ENCODE peak calls at places on chromosomes 7 and 10, in five cellular contexts. W, Q, A, D and P are unnamed samples.

GRCh38 chr7:134814730-134815364 is 35.4 kb downstream of the CALD1 start:
- DNase-seq in A (no peak), Q (no peak), W (no peak), D (no peak), P (no peak)

GRCh38 chr10:45151467-45152214 is 150.9 kb downstream of the ZNF22 start:
- DNase-seq in A (no peak), Q (no peak), D (no peak), W (no peak), P (no peak)

GRCh38 chr10:90414926-90415325 is 442.9 kb downstream of the HTR7 start:
- DNase-seq in D (no peak), Q (no peak), W (no peak), A (no peak), P (peak)

GRCh38 chr10:46319383-46319782 is 32.6 kb downstream of the ANTXRL start:
- DNase-seq in D (no peak), A (no peak), W (no peak), Q (no peak), P (no peak)

GRCh38 chr7:17031903-17032551 is 150.2 kb upstream of the AGR3 start:
- DNase-seq in Q (no peak), D (no peak), W (no peak), A (no peak), P (no peak)

GRCh38 chr10:132588301-132589013 is 50.9 kb downstream of the INPP5A start:
- DNase-seq in W (no peak), D (no peak), A (no peak), Q (peak), P (peak)

GRCh38 chr7:11458736-11459483 is 373.1 kb downstream of the THSD7A start:
- DNase-seq in A (no peak), D (peak), W (no peak), Q (no peak), P (peak)

GRCh38 chr10:73017955-73018480 is 63.4 kb upstream of the PLA2G12B start:
- DNase-seq in A (no peak), W (peak), Q (no peak), D (no peak), P (peak)

GRCh38 chr10:76946268-76946667 is 691.3 kb downstream of the KCNMA1 start:
- DNase-seq in W (no peak), Q (no peak), D (peak), A (no peak), P (peak)

GRCh38 chr10:10869592-10869991 is 148.1 kb upstream of the CELF2 start:
- DNase-seq in W (no peak), D (peak), A (no peak), Q (no peak), P (no peak)

GRCh38 chr10:106711313-106711906 is 453.1 kb downstream of the SORCS1 start:
- DNase-seq in Q (peak), D (no peak), W (no peak), A (no peak), P (no peak)

GRCh38 chr7:123494193-123494796 is 40.1 kb downstream of the IQUB start:
- DNase-seq in D (peak), A (no peak), W (no peak), Q (peak), P (peak)

GRCh38 chr7:26860361-26860760 is 4.0 kb downstream of the SKAP2 start:
- DNase-seq in D (no peak), A (no peak), Q (peak), W (no peak), P (peak)

GRCh38 chr7:97094531-97094930 is 23.0 kb upstream of the SDHAF3 start:
- DNase-seq in W (no peak), D (no peak), Q (no peak), A (no peak), P (no peak)

GRCh38 chr7:137820677-137821420 is 25.9 kb downstream of the DGKI start:
- DNase-seq in W (peak), A (no peak), D (peak), Q (peak), P (peak)

GRCh38 chr10:36808625-36809362 is 316.6 kb upstream of the ANKRD30A start:
- DNase-seq in W (no peak), D (peak), Q (no peak), A (no peak), P (no peak)

GRCh38 chr10:52283174-52283573 is 30.9 kb upstream of the DKK1 start:
- DNase-seq in W (no peak), Q (no peak), D (peak), A (no peak), P (no peak)

GRCh38 chr10:47303866-47304265 is 3.9 kb downstream of the GDF10 start:
- DNase-seq in A (no peak), W (no peak), D (no peak), Q (no peak), P (no peak)

GRCh38 chr10:71718165-71718678 is 1.4 kb downstream of the C10orf105 start:
- DNase-seq in D (no peak), A (no peak), Q (no peak), W (no peak), P (no peak)

GRCh38 chr10:28545967-28546644 is 13.2 kb downstream of the WAC start:
- DNase-seq in A (no peak), D (no peak), W (no peak), Q (no peak), P (no peak)

GRCh38 chr7:80098795-80099194 is 35.8 kb upstream of the GNAI1 start:
- DNase-seq in A (no peak), D (no peak), W (no peak), Q (no peak), P (no peak)

GRCh38 chr10:133324857-133325260 is 11.8 kb downstream of the CALY start:
- DNase-seq in W (no peak), D (no peak), A (peak), Q (no peak), P (no peak)

GRCh38 chr10:12513775-12514663 is 164.7 kb downstream of the CAMK1D start:
- DNase-seq in D (peak), W (peak), A (no peak), Q (peak), P (peak)

GRCh38 chr7:90736968-90737939 is 141.1 kb downstream of the CDK14 start:
- DNase-seq in Q (no peak), W (no peak), A (no peak), D (no peak), P (no peak)

GRCh38 chr7:42217548-42217947 is 19.5 kb downstream of the GLI3 start:
- DNase-seq in Q (no peak), W (no peak), A (no peak), D (no peak), P (no peak)

GRCh38 chr10:5356479-5356763 is 8.3 kb upstream of the UCN3 start:
- DNase-seq in A (no peak), W (no peak), D (no peak), Q (no peak), P (no peak)

DNA sequence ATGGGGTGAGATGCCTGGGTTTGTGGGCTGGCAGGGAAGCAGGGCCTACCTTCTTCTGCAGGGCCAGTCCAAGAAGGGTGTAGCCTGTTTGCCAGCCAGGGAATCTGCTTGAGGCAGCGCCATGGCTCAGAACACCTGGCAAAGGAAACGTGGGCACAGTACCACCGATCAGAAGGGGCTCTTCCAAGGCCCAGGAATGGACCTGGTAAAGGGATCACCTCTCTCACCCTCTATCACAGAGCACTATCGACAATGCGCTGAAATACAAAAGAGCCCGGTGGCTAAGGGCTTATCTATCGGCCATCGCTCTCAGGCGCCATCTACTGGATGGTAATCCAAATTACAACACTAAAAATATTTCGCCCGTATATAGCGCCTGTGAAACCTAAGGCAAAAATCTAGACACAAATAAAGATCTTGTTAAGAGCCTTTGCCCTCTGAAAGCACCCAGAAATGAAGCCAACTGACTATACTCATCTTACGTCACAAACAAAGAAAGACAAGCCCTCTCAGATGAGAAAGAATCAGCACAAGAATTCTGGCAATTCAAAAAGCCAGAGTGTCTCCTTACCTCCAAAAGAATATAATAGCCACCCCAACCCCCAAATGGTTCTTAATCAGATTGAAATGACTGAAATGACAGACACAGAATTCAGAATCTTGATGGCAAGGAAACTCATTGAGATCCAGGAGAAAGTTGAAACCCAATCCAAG is 217.8 kb upstream of the HPS1 start:
- DNase-seq in D (peak), W (no peak), A (no peak), Q (peak), P (peak)
- TF ChIP-seq CTCF in D (peak), W (no peak), A (peak), Q (peak), P (peak)

GRCh38 chr7:127986581-127987461 is 44.4 kb downstream of the LRRC4 start:
- DNase-seq in D (peak), W (no peak), A (no peak), Q (no peak), P (peak)

GRCh38 chr7:127981965-127982364 is 49.3 kb downstream of the LRRC4 start:
- DNase-seq in D (no peak), W (no peak), A (no peak), Q (no peak), P (no peak)

GRCh38 chr7:127979728-127980126 is 51.5 kb downstream of the LRRC4 start:
- DNase-seq in A (no peak), W (no peak), Q (no peak), D (peak), P (no peak)

GRCh38 chr7:127980901-127981300 is 50.3 kb downstream of the LRRC4 start:
- DNase-seq in W (no peak), Q (no peak), D (no peak), A (no peak), P (no peak)

GRCh38 chr7:127983804-127984332 is 47.4 kb downstream of the LRRC4 start:
- DNase-seq in Q (no peak), A (no peak), D (peak), W (no peak), P (peak)
- H3K4me3 ChIP-seq in Q (no peak), A (no peak), D (no peak), W (no peak), P (no peak)

GRCh38 chr7:101245147-101245668 is 327 bp upstream of the FIS1 start:
- DNase-seq in D (no peak), W (no peak), A (no peak), Q (no peak), P (no peak)

GRCh38 chr7:101243786-101244384 is 996 bp downstream of the FIS1 start:
- DNase-seq in W (peak), D (no peak), A (no peak), Q (peak), P (peak)

GRCh38 chr7:101241015-101241363 is 3.4 kb upstream of the CLDN15 start:
- DNase-seq in Q (no peak), D (no peak), A (no peak), W (no peak), P (no peak)

GRCh38 chr7:101248276-101248675 is 3.4 kb upstream of the FIS1 start:
- DNase-seq in A (no peak), D (no peak), W (no peak), Q (no peak), P (no peak)

GRCh38 chr7:101244385-101245146 is at the start of gene FIS1:
- DNase-seq in Q (peak), D (peak), A (peak), W (peak), P (peak)
- TF ChIP-seq CTCF in Q (peak), D (no peak), A (peak), W (peak), P (no peak)

GRCh38 chr7:6269527-6269926 is 2.9 kb downstream of the CYTH3 start:
- DNase-seq in Q (no peak), D (no peak), W (no peak), A (no peak), P (no peak)
- H3K4me3 ChIP-seq in Q (no peak), D (no peak), W (no peak), A (no peak), P (no peak)

GRCh38 chr7:145605963-145606362 is 510.6 kb upstream of the CNTNAP2 start:
- DNase-seq in Q (no peak), W (no peak), A (no peak), D (no peak), P (no peak)
- TF ChIP-seq CTCF in Q (no peak), W (no peak), A (no peak), D (no peak), P (no peak)

DNA sequence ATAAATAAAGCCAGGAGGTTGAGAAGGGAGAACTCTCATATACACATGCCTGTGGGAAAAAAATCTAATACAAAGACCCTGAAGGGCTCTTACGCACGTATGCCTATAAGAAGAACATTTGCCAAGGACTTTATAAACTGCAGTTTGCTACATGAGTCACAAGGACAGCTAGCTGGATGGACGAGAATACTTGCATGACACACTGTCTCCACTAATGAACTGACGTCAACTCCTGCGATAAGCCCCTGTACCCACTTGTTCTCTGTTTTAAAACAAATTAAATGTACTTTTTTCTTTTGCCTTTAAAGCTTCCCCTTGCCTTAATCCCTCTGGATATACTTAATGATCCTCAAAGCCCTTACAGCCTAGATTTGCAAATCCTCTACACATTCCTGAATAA is 374.6 kb upstream of the GHITM start:
- DNase-seq in W (no peak), D (no peak), Q (no peak), A (no peak), P (peak)
- H3K4me3 ChIP-seq in W (no peak), D (no peak), Q (no peak), A (no peak), P (no peak)

DNA sequence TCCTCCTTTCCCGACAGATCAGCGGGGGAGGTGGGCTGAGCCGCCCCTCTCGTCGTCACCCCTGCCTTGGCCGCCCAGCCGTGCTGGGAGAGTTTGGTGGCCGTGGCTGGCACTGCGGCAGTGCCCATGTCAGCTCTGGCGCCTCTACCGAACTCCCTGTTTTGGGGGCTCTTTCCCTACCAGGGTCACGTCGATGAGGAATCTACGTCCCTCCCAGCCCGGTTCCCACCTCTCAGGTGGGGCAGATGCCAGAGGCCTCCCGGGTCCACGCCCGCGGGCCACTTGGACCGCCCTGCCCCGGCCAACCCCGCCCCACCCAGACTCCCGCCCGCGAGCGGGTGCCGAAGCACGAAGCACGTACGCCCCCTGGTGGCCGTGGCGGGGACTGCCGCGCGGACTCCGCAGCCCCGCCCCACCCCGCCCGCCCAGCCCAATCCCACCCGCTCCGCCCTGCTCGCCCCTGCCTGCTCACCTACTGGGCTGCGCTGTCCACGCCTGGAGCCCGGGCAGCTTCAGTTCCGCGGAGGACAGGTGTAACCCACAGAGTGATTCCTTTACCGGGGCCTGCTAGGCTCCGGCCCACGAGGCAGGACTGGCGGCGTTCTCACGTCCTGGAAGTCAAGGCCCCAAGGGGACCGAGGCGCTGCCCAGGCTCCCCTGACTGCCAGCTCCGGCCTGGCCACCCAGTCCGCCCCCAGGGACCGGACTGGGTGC is 127.0 kb downstream of the UBE2H start:
- DNase-seq in W (peak), D (peak), A (peak), Q (peak), P (peak)
- TF ChIP-seq CTCF in W (peak), D (peak), A (peak), Q (peak), P (peak)

DNA sequence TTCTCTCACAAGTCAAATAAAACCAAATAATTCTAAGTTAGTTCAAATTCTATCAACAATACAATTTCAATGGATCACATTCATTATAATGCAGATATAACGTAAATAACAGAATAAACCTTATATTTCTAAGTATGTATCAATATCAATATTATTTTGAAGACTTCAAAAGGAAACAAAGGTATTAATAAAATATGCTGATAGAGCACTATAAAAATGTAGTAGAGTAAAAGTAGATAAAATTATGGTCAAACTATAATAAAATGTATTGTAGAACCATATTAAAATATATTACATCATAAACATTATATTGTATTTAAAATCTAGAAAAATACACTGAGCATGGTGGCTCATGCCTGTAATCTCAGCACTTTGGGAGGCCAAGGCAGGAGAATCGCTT is 23.5 kb upstream of the NRCAM start:
- DNase-seq in Q (no peak), D (no peak), W (no peak), A (no peak), P (no peak)
- H3K4me3 ChIP-seq in Q (no peak), D (no peak), W (no peak), A (no peak), P (no peak)

GRCh38 chr7:77348371-77348813 is 67.8 kb downstream of the GSAP start:
- DNase-seq in W (no peak), D (peak), Q (no peak), A (no peak), P (peak)
- TF ChIP-seq CTCF in W (no peak), D (no peak), Q (no peak), A (no peak), P (no peak)

GRCh38 chr7:81846398-81846797 is 76.6 kb upstream of the HGF start:
- DNase-seq in Q (no peak), W (no peak), D (peak), A (no peak), P (peak)

GRCh38 chr7:81851413-81851812 is 81.6 kb upstream of the HGF start:
- DNase-seq in W (no peak), A (no peak), D (no peak), Q (no peak), P (no peak)

GRCh38 chr7:81839708-81840359 is 70.0 kb upstream of the HGF start:
- DNase-seq in W (no peak), A (no peak), D (no peak), Q (no peak), P (no peak)

GRCh38 chr7:81842361-81842760 is 72.5 kb upstream of the HGF start:
- DNase-seq in A (no peak), D (no peak), Q (no peak), W (no peak), P (no peak)

DNA sequence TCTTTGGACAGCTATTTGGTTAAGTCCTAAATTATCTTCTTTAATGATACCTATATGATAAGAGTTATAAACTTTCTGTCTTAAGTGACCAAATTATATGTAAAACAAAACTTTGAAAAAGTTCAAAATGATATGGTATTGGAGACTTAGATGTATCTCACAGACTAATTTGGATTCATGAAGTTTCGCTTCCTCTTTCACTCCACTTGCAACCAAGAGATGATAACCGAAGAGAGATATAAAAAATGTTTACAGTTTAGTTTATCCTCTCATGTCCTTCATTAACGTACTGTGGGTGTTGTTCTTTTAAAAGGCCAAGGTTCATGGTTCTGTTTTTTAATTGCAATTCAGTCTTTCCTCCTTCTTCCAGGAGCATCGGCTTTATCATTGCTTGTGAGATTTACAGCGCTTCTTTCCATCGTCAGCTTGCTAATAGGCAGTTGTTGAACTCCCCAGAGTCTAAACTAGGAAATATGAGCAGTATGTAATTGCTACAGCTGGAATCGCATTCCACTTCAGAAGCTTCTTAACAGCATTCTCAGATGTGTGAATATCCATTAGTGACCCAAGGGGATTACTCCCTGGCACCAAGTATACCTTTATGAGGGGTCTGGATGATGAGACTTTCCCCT is 75.9 kb upstream of the HGF start:
- DNase-seq in Q (no peak), W (no peak), D (peak), A (no peak), P (peak)
- H3K4me3 ChIP-seq in Q (no peak), W (peak), D (peak), A (no peak), P (peak)